ENCODE peak calls at places on chromosomes 6 and 20, in four cellular contexts. One of them, this sample, is unnamed.
A peak's percentile ranks its signal among the peaks of the same experiment; 100 is the strongest.

GRCh38 chr20:52760791-52761190 is 211.4 kb upstream of the TSHZ2 start:
- DNase-seq in stimulated activated naive CD4-positive, alpha-beta T cell: no peak
- DNase-seq in fibroblast of lung: no peak
- DNase-seq in left ventricle myocardium inferior: no peak
- DNase-seq in this sample: no peak

GRCh38 chr20:25016471-25016870 is 23.9 kb upstream of the APMAP start:
- DNase-seq in left ventricle myocardium inferior: no peak
- DNase-seq in fibroblast of lung: no peak
- DNase-seq in stimulated activated naive CD4-positive, alpha-beta T cell: no peak
- DNase-seq in this sample: no peak

GRCh38 chr6:34235605-34236422 is 859 bp upstream of the HMGA1 start:
- DNase-seq in fibroblast of lung: peak; percentile 74
- DNase-seq in stimulated activated naive CD4-positive, alpha-beta T cell: peak; percentile 59
- DNase-seq in left ventricle myocardium inferior: peak; percentile 64
- DNase-seq in this sample: peak; percentile 52

GRCh38 chr6:121086876-121087275 is 247.4 kb downstream of the TBC1D32 start:
- DNase-seq in stimulated activated naive CD4-positive, alpha-beta T cell: no peak
- DNase-seq in left ventricle myocardium inferior: no peak
- DNase-seq in fibroblast of lung: no peak
- DNase-seq in this sample: no peak

GRCh38 chr20:8213831-8214587 is 81.9 kb downstream of the PLCB1 start:
- DNase-seq in fibroblast of lung: no peak
- DNase-seq in left ventricle myocardium inferior: no peak
- DNase-seq in stimulated activated naive CD4-positive, alpha-beta T cell: no peak
- DNase-seq in this sample: no peak

GRCh38 chr6:118672678-118673077 is 21.3 kb upstream of the CEP85L start:
- DNase-seq in stimulated activated naive CD4-positive, alpha-beta T cell: no peak
- DNase-seq in fibroblast of lung: no peak
- DNase-seq in left ventricle myocardium inferior: no peak
- DNase-seq in this sample: no peak

GRCh38 chr20:1338096-1338495 is 9.2 kb upstream of the SDCBP2 start:
- DNase-seq in left ventricle myocardium inferior: no peak
- DNase-seq in fibroblast of lung: no peak
- DNase-seq in stimulated activated naive CD4-positive, alpha-beta T cell: no peak
- DNase-seq in this sample: no peak

GRCh38 chr6:24357336-24358218 is at the start of gene DCDC2:
- DNase-seq in stimulated activated naive CD4-positive, alpha-beta T cell: peak; percentile 50
- DNase-seq in left ventricle myocardium inferior: no peak
- DNase-seq in fibroblast of lung: peak; percentile 13
- DNase-seq in this sample: peak; percentile 40

GRCh38 chr20:63136296-63136695 is 79.6 kb downstream of the YTHDF1 start:
- DNase-seq in stimulated activated naive CD4-positive, alpha-beta T cell: no peak
- DNase-seq in left ventricle myocardium inferior: no peak
- DNase-seq in fibroblast of lung: no peak
- DNase-seq in this sample: no peak

GRCh38 chr6:42482126-42482525 is 30.4 kb upstream of the TRERF1 start:
- DNase-seq in fibroblast of lung: peak; percentile 31
- DNase-seq in left ventricle myocardium inferior: no peak
- DNase-seq in stimulated activated naive CD4-positive, alpha-beta T cell: no peak
- DNase-seq in this sample: no peak

GRCh38 chr6:112205521-112206458 is 48.6 kb downstream of the LAMA4 start:
- DNase-seq in left ventricle myocardium inferior: no peak
- DNase-seq in fibroblast of lung: no peak
- DNase-seq in stimulated activated naive CD4-positive, alpha-beta T cell: no peak
- DNase-seq in this sample: no peak

GRCh38 chr6:126640921-126641320 is 301.0 kb downstream of the CENPW start:
- DNase-seq in left ventricle myocardium inferior: no peak
- DNase-seq in stimulated activated naive CD4-positive, alpha-beta T cell: no peak
- DNase-seq in fibroblast of lung: no peak
- DNase-seq in this sample: no peak

GRCh38 chr6:32685603-32686002 is 19.1 kb upstream of the HLA-DQB1 start:
- DNase-seq in left ventricle myocardium inferior: no peak
- DNase-seq in stimulated activated naive CD4-positive, alpha-beta T cell: peak; percentile 6
- DNase-seq in fibroblast of lung: no peak
- DNase-seq in this sample: no peak

GRCh38 chr6:100851819-100852218 is 29.3 kb downstream of the ASCC3 start:
- DNase-seq in fibroblast of lung: no peak
- DNase-seq in left ventricle myocardium inferior: no peak
- DNase-seq in stimulated activated naive CD4-positive, alpha-beta T cell: no peak
- DNase-seq in this sample: no peak

GRCh38 chr6:90462102-90462501 is 124.8 kb downstream of the MAP3K7 start:
- DNase-seq in left ventricle myocardium inferior: no peak
- DNase-seq in stimulated activated naive CD4-positive, alpha-beta T cell: no peak
- DNase-seq in fibroblast of lung: no peak
- DNase-seq in this sample: no peak

GRCh38 chr6:41531591-41532582 is 14.3 kb upstream of the FOXP4 start:
- DNase-seq in fibroblast of lung: peak; percentile 8
- DNase-seq in stimulated activated naive CD4-positive, alpha-beta T cell: no peak
- DNase-seq in left ventricle myocardium inferior: no peak
- DNase-seq in this sample: no peak

GRCh38 chr6:169177516-169178196 is 76.0 kb downstream of the THBS2 start:
- DNase-seq in left ventricle myocardium inferior: no peak
- DNase-seq in stimulated activated naive CD4-positive, alpha-beta T cell: no peak
- DNase-seq in fibroblast of lung: peak; percentile 21
- DNase-seq in this sample: no peak

GRCh38 chr20:24949756-24950127 is 673 bp downstream of the CST7 start:
- DNase-seq in stimulated activated naive CD4-positive, alpha-beta T cell: no peak
- DNase-seq in fibroblast of lung: no peak
- DNase-seq in left ventricle myocardium inferior: no peak
- DNase-seq in this sample: no peak